ENCODE peak calls at places on chromosome 21, in nine cellular contexts. One of them, this sample, is unnamed.

GRCh38 chr21:40512590-40512989 is 334.4 kb downstream of the DSCAM start:
- DNase-seq in IMR-90: no peak
- DNase-seq in uterus: no peak
- DNase-seq in tibial nerve: no peak
- DNase-seq in breast epithelium: no peak
- DNase-seq in psoas muscle: no peak
- DNase-seq in cardiac muscle cell: no peak
- DNase-seq in MM.1S: peak; percentile 31
- DNase-seq in aorta: no peak
- DNase-seq in this sample: no peak

GRCh38 chr21:29920938-29921337 is 18.9 kb downstream of the GRIK1 start:
- DNase-seq in breast epithelium: no peak
- DNase-seq in aorta: no peak
- DNase-seq in psoas muscle: no peak
- DNase-seq in MM.1S: no peak
- DNase-seq in cardiac muscle cell: no peak
- DNase-seq in IMR-90: no peak
- DNase-seq in tibial nerve: no peak
- DNase-seq in uterus: no peak
- DNase-seq in this sample: no peak

GRCh38 chr21:44392185-44392584 is 38.8 kb downstream of the TRPM2 start:
- DNase-seq in cardiac muscle cell: no peak
- DNase-seq in breast epithelium: no peak
- DNase-seq in IMR-90: no peak
- DNase-seq in aorta: no peak
- DNase-seq in MM.1S: no peak
- DNase-seq in psoas muscle: no peak
- DNase-seq in uterus: no peak
- DNase-seq in tibial nerve: no peak
- DNase-seq in this sample: no peak

GRCh38 chr21:30257773-30258172 is 25.0 kb downstream of the KRTAP24-1 start:
- DNase-seq in cardiac muscle cell: peak; percentile 62
- DNase-seq in aorta: no peak
- DNase-seq in psoas muscle: no peak
- DNase-seq in MM.1S: no peak
- DNase-seq in tibial nerve: peak; percentile 21
- DNase-seq in uterus: no peak
- DNase-seq in breast epithelium: no peak
- DNase-seq in IMR-90: no peak
- DNase-seq in this sample: no peak

GRCh38 chr21:38968887-38969543 is 163.3 kb downstream of the ETS2 start:
- DNase-seq in aorta: no peak
- DNase-seq in psoas muscle: no peak
- DNase-seq in tibial nerve: no peak
- DNase-seq in MM.1S: no peak
- DNase-seq in cardiac muscle cell: no peak
- DNase-seq in breast epithelium: no peak
- DNase-seq in IMR-90: no peak
- DNase-seq in uterus: no peak
- DNase-seq in this sample: no peak

GRCh38 chr21:39456665-39457064 is 4.9 kb downstream of the SH3BGR start:
- DNase-seq in tibial nerve: no peak
- DNase-seq in MM.1S: no peak
- DNase-seq in uterus: no peak
- DNase-seq in psoas muscle: no peak
- DNase-seq in aorta: no peak
- DNase-seq in breast epithelium: no peak
- DNase-seq in IMR-90: no peak
- DNase-seq in cardiac muscle cell: no peak
- DNase-seq in this sample: no peak

GRCh38 chr21:38839370-38839681 is 33.6 kb downstream of the ETS2 start:
- DNase-seq in MM.1S: no peak
- DNase-seq in psoas muscle: no peak
- DNase-seq in uterus: no peak
- DNase-seq in IMR-90: no peak
- DNase-seq in tibial nerve: no peak
- DNase-seq in breast epithelium: no peak
- DNase-seq in aorta: no peak
- DNase-seq in cardiac muscle cell: no peak
- DNase-seq in this sample: no peak

GRCh38 chr21:39670741-39671140 is 58.0 kb downstream of the B3GALT5 start:
- DNase-seq in aorta: no peak
- DNase-seq in breast epithelium: no peak
- DNase-seq in IMR-90: no peak
- DNase-seq in cardiac muscle cell: no peak
- DNase-seq in uterus: no peak
- DNase-seq in MM.1S: no peak
- DNase-seq in tibial nerve: no peak
- DNase-seq in psoas muscle: no peak
- DNase-seq in this sample: no peak

GRCh38 chr21:33703750-33704606 is 61.7 kb downstream of the ITSN1 start:
- DNase-seq in tibial nerve: no peak
- DNase-seq in uterus: no peak
- DNase-seq in psoas muscle: no peak
- DNase-seq in cardiac muscle cell: no peak
- DNase-seq in breast epithelium: no peak
- DNase-seq in aorta: no peak
- DNase-seq in IMR-90: peak; percentile 11
- DNase-seq in MM.1S: no peak
- DNase-seq in this sample: no peak

GRCh38 chr21:32789709-32790108 is 18.2 kb upstream of the PAXBP1 start:
- DNase-seq in tibial nerve: no peak
- DNase-seq in IMR-90: no peak
- DNase-seq in psoas muscle: no peak
- DNase-seq in aorta: no peak
- DNase-seq in uterus: no peak
- DNase-seq in cardiac muscle cell: no peak
- DNase-seq in breast epithelium: no peak
- DNase-seq in MM.1S: no peak
- DNase-seq in this sample: no peak

GRCh38 chr21:26115346-26115745 is 55.2 kb downstream of the APP start:
- DNase-seq in breast epithelium: no peak
- DNase-seq in tibial nerve: no peak
- DNase-seq in aorta: no peak
- DNase-seq in psoas muscle: no peak
- DNase-seq in cardiac muscle cell: no peak
- DNase-seq in MM.1S: no peak
- DNase-seq in uterus: no peak
- DNase-seq in IMR-90: no peak
- DNase-seq in this sample: no peak

GRCh38 chr21:44521928-44522752 is 17.9 kb downstream of the KRTAP10-1 start:
- DNase-seq in IMR-90: no peak
- DNase-seq in cardiac muscle cell: no peak
- DNase-seq in breast epithelium: no peak
- DNase-seq in psoas muscle: no peak
- DNase-seq in MM.1S: no peak
- DNase-seq in aorta: no peak
- DNase-seq in tibial nerve: no peak
- DNase-seq in uterus: peak; percentile 11
- DNase-seq in this sample: no peak

GRCh38 chr21:37551406-37552355 is 185.1 kb downstream of the DYRK1A start:
- DNase-seq in MM.1S: no peak
- DNase-seq in breast epithelium: no peak
- DNase-seq in cardiac muscle cell: no peak
- DNase-seq in psoas muscle: peak; percentile 71
- DNase-seq in IMR-90: no peak
- DNase-seq in uterus: peak; percentile 42
- DNase-seq in tibial nerve: no peak
- DNase-seq in aorta: no peak
- DNase-seq in this sample: no peak

GRCh38 chr21:44925027-44925755 is 4.5 kb upstream of the ITGB2 start:
- DNase-seq in aorta: no peak
- DNase-seq in psoas muscle: no peak
- DNase-seq in cardiac muscle cell: no peak
- DNase-seq in breast epithelium: no peak
- DNase-seq in tibial nerve: no peak
- DNase-seq in MM.1S: no peak
- DNase-seq in uterus: no peak
- DNase-seq in IMR-90: peak; percentile 64
- DNase-seq in this sample: peak; percentile 53

GRCh38 chr21:20882462-20883415 is 115.5 kb upstream of the NCAM2 start:
- DNase-seq in breast epithelium: no peak
- DNase-seq in tibial nerve: peak; percentile 46
- DNase-seq in aorta: no peak
- DNase-seq in cardiac muscle cell: peak; percentile 66
- DNase-seq in uterus: no peak
- DNase-seq in MM.1S: peak; percentile 44
- DNase-seq in psoas muscle: no peak
- DNase-seq in IMR-90: peak; percentile 0
- DNase-seq in this sample: no peak

DNA sequence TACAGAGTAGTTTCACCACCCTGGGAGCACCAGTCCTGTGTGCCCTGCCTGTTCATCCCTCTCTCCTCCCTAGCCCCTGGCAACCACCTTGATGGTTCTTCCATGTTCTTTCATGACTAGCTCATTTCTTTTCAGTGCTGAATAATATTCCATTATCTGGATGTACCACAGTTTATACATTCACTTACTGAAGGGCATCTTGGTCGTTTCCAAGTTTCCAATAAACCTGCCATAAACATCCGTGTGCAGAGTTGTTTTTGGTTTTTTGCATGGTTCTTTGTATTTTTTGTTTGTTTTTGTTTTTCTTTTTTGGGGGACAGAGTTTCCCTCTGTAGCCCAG is 13.9 kb downstream of the TIAM1 start:
- DNase-seq in MM.1S: no peak
- DNase-seq in IMR-90: no peak
- DNase-seq in uterus: no peak
- DNase-seq in cardiac muscle cell: no peak
- DNase-seq in aorta: no peak
- DNase-seq in tibial nerve: no peak
- DNase-seq in psoas muscle: no peak
- DNase-seq in breast epithelium: no peak
- DNase-seq in this sample: no peak
- H3K27ac ChIP-seq in MM.1S: no peak overlapping the region
- H3K27ac ChIP-seq in IMR-90: no peak overlapping the region
- H3K27ac ChIP-seq in uterus: no peak overlapping the region
- H3K27ac ChIP-seq in cardiac muscle cell: no peak overlapping the region
- H3K27ac ChIP-seq in aorta: no peak overlapping the region
- H3K27ac ChIP-seq in tibial nerve: no peak overlapping the region
- H3K27ac ChIP-seq in psoas muscle: no peak overlapping the region
- H3K27ac ChIP-seq in breast epithelium: no peak overlapping the region
- H3K27ac ChIP-seq in this sample: no peak overlapping the region

GRCh38 chr21:10463156-10463555 is 58.2 kb upstream of the TPTE start:
- DNase-seq in IMR-90: no peak
- DNase-seq in psoas muscle: no peak
- DNase-seq in breast epithelium: no peak
- DNase-seq in aorta: no peak
- DNase-seq in tibial nerve: no peak
- DNase-seq in cardiac muscle cell: no peak
- DNase-seq in uterus: no peak
- DNase-seq in MM.1S: no peak
- DNase-seq in this sample: no peak
- H3K9me3 ChIP-seq in IMR-90: peaks cover 23% of the 10 kb centered on the region
- H3K9me3 ChIP-seq in psoas muscle: peaks cover 6% of the 10 kb centered on the region
- H3K9me3 ChIP-seq in breast epithelium: peaks cover 33% of the 10 kb centered on the region
- H3K9me3 ChIP-seq in aorta: no peaks in the 10 kb centered on the region
- H3K9me3 ChIP-seq in tibial nerve: no peaks in the 10 kb centered on the region
- H3K9me3 ChIP-seq in cardiac muscle cell: peaks cover 32% of the 10 kb centered on the region
- H3K9me3 ChIP-seq in uterus: no peaks in the 10 kb centered on the region
- H3K9me3 ChIP-seq in MM.1S: no peaks in the 10 kb centered on the region
- H3K9me3 ChIP-seq in this sample: peaks cover 15% of the 10 kb centered on the region

DNA sequence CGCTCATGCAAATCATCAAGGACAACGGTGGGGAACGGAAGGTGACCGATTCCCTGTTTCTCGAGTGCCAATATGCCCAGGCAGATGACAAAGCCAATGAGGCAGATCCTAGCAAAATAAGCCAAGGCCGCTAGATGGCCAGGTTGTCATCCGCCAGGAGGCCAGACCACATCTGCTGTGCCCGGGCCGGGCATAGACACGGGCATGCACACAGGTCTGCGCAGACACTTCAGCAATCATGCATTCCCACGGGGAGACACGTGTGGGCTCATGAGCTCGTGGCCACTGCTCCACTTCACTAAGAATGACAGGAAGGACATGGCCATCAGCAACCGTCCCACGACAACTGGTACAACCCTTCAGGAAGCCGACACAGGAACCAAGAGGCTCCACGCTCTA is 23.4 kb downstream of the WDR4 start:
- DNase-seq in uterus: no peak
- DNase-seq in cardiac muscle cell: no peak
- DNase-seq in psoas muscle: no peak
- DNase-seq in IMR-90: no peak
- DNase-seq in breast epithelium: no peak
- DNase-seq in tibial nerve: no peak
- DNase-seq in MM.1S: no peak
- DNase-seq in aorta: no peak
- DNase-seq in this sample: no peak
- H3K36me3 ChIP-seq in uterus: no peaks in the 10 kb centered on the region
- H3K36me3 ChIP-seq in cardiac muscle cell: peaks cover 25% of the 10 kb centered on the region
- H3K36me3 ChIP-seq in psoas muscle: peaks cover 14% of the 10 kb centered on the region
- H3K36me3 ChIP-seq in IMR-90: peaks cover 67% of the 10 kb centered on the region
- H3K36me3 ChIP-seq in breast epithelium: no peaks in the 10 kb centered on the region
- H3K36me3 ChIP-seq in tibial nerve: peaks cover 100% of the 10 kb centered on the region
- H3K36me3 ChIP-seq in MM.1S: peaks cover 68% of the 10 kb centered on the region
- H3K36me3 ChIP-seq in aorta: no peaks in the 10 kb centered on the region
- H3K36me3 ChIP-seq in this sample: peaks cover 28% of the 10 kb centered on the region

DNA sequence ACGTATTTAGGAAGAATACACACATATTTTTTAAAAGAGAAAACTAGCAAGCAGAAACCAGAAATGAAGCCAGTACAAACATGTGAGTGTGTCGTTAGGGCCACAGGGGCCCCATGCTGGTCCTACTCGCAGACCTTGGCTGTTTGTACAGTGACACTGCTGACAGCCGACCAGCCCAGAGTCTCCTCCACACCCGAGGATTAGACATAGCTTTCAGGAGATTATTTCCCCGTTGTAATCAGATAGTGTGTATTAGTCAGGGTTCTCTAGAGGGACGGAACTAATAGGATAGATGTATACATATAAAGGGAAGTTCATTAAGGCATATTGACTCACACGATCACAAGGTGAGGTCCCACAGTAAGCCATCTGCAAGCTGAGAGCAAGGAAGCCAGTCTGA is 51.1 kb downstream of the DIP2A start:
- DNase-seq in uterus: no peak
- DNase-seq in breast epithelium: no peak
- DNase-seq in MM.1S: no peak
- DNase-seq in tibial nerve: no peak
- DNase-seq in aorta: no peak
- DNase-seq in psoas muscle: no peak
- DNase-seq in cardiac muscle cell: no peak
- DNase-seq in IMR-90: peak; percentile 81
- DNase-seq in this sample: no peak
- H3K27ac ChIP-seq in uterus: no peak overlapping the region
- H3K27ac ChIP-seq in breast epithelium: no peak overlapping the region
- H3K27ac ChIP-seq in MM.1S: no peak overlapping the region
- H3K27ac ChIP-seq in tibial nerve: no peak overlapping the region
- H3K27ac ChIP-seq in aorta: no peak overlapping the region
- H3K27ac ChIP-seq in psoas muscle: no peak overlapping the region
- H3K27ac ChIP-seq in cardiac muscle cell: no peak overlapping the region
- H3K27ac ChIP-seq in IMR-90: no peak overlapping the region
- H3K27ac ChIP-seq in this sample: no peak overlapping the region

This sample was measured in naive thymus-derived CD4-positive, alpha-beta T cell.